ENCODE peak calls at places on chromosomes 3 and 15, in five cellular contexts. G is neural progenitor cell, L is AG04450, U is stomach, E is astrocyte. T is an unnamed sample.

GRCh38 chr3:151446002-151446340 is 14.9 kb downstream of the IGSF10 start:
- DNase-seq in G (no peak), L (no peak), U (no peak), E (no peak), T (no peak)

GRCh38 chr3:174002543-174002942 is 605.0 kb downstream of the NLGN1 start:
- DNase-seq in G (no peak), L (no peak), U (no peak), E (no peak), T (peak; percentile 7)

GRCh38 chr3:11719406-11720219 is 75.9 kb upstream of the VGLL4 start:
- DNase-seq in G (peak; percentile 93), L (no peak), U (peak; percentile 95), E (peak; percentile 25), T (peak; percentile 97)

GRCh38 chr15:79064496-79064895 is 26.1 kb downstream of the RASGRF1 start:
- DNase-seq in G (no peak), L (no peak), U (no peak), E (no peak), T (no peak)

GRCh38 chr3:71709908-71710511 is 15.2 kb downstream of the EIF4E3 start:
- DNase-seq in G (no peak), L (no peak), U (no peak), E (no peak), T (no peak)

GRCh38 chr15:82646250-82647044 is 716 bp downstream of the CPEB1 start:
- DNase-seq in G (peak; percentile 49), L (no peak), U (no peak), E (no peak), T (no peak)

GRCh38 chr3:21649519-21649918 is 101.5 kb downstream of the ZNF385D start:
- DNase-seq in G (no peak), L (no peak), U (no peak), E (no peak), T (no peak)

GRCh38 chr3:123871946-123872345 is 12.2 kb downstream of the MYLK start:
- DNase-seq in G (peak; percentile 44), L (no peak), U (no peak), E (peak; percentile 80), T (peak; percentile 58)

GRCh38 chr3:29771602-29772001 is 490.7 kb downstream of the RBMS3 start:
- DNase-seq in G (no peak), L (no peak), U (no peak), E (no peak), T (no peak)

GRCh38 chr3:195855471-195856409 is 44.0 kb upstream of the MUC4 start:
- DNase-seq in G (no peak), L (no peak), U (no peak), E (no peak), T (peak; percentile 59)

GRCh38 chr15:41535529-41535928 is 8.5 kb downstream of the RPAP1 start:
- DNase-seq in G (no peak), L (no peak), U (no peak), E (no peak), T (no peak)

GRCh38 chr3:106610362-106610997 is 741.7 kb upstream of the CBLB start:
- DNase-seq in G (no peak), L (no peak), U (no peak), E (peak; percentile 47), T (peak; percentile 28)

GRCh38 chr15:99021669-99022068 is 14.1 kb upstream of the PGPEP1L start:
- DNase-seq in G (no peak), L (no peak), U (no peak), E (peak; percentile 20), T (no peak)

GRCh38 chr3:178084938-178085816 is 451.1 kb upstream of the KCNMB2 start:
- DNase-seq in G (peak; percentile 84), L (peak; percentile 48), U (peak; percentile 50), E (peak; percentile 73), T (no peak)

GRCh38 chr15:56936929-56937328 is 18.5 kb downstream of the TCF12 start:
- DNase-seq in G (no peak), L (no peak), U (no peak), E (no peak), T (no peak)

GRCh38 chr3:122940628-122941086 is 86.9 kb downstream of the SEMA5B start:
- DNase-seq in G (no peak), L (no peak), U (no peak), E (no peak), T (no peak)

GRCh38 chr3:71384393-71384792 is 199.1 kb downstream of the FOXP1 start:
- DNase-seq in G (no peak), L (no peak), U (no peak), E (peak; percentile 59), T (no peak)

GRCh38 chr3:100982710-100983109 is 10.5 kb downstream of the ABI3BP start:
- DNase-seq in G (no peak), L (no peak), U (no peak), E (peak; percentile 49), T (no peak)

DNA sequence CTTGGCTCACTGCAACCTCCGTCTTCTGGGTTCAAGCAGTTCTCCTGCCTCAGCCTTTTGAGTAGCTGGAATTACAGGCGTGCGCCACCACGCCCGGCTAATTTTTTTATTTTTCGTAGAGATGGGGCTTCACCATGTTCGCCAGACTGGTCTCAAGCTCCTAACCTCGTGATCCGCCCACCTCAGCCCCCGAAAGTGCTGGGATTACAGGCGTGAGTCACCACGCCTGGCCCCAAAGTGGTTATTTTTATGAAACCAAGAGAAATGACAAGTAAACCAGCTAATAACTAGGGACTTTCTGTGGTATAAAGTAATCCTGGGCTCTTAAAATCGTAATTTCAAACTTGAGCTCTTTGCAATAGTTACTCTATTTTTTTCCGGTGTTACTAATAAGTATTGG is 4.0 kb downstream of the ZSCAN2 start:
- DNase-seq in G (no peak), L (no peak), U (no peak), E (peak; percentile 30), T (no peak)
- H3K4me3 ChIP-seq in G (no peak overlapping the region), L (no peak overlapping the region), U (no peak overlapping the region), E (no peak overlapping the region), T (no peak overlapping the region)

DNA sequence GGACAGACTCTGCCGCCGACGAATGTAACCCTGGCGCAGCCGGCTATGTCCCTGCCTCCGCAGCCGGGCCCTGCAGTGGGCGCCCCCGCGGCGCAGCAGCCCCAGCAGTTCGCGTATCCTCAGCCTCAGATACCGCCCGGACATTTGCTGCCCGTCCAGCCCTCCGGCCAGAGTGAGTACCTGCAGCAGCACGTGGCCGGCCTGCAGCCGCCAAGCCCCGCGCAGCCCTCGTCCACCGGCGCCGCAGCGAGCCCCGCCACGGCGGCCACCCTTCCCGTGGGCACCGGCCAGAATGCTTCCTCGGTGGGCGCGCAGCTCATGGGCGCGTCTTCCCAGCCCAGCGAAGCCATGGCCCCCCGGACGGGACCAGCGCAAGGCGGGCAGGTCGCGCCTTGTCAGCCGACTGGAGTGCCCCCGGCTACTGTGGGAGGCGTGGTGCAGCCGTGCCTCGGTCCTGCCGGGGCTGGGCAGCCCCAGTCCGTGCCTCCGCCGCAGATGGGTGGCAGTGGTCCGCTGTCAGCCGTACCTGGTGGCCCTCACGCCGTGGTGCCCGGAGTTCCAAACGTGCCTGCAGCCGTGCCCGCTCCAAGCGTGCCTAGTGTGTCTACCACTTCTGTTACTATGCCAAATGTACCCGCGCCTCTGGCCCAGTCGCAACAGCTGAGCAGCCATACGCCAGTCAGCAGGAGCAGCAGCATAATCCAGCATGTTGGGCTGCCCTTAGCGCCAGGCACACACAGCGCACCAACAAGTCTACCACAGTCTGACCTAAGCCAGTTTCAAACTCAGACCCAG is 2.4 kb downstream of the TSC22D2 start:
- DNase-seq in G (peak; percentile 43), L (no peak), U (peak; percentile 46), E (peak; percentile 20), T (peak; percentile 45)
- TF ChIP-seq CTCF in G (no peak), L (no peak), U (no peak), E (no peak), T (no peak)

DNA sequence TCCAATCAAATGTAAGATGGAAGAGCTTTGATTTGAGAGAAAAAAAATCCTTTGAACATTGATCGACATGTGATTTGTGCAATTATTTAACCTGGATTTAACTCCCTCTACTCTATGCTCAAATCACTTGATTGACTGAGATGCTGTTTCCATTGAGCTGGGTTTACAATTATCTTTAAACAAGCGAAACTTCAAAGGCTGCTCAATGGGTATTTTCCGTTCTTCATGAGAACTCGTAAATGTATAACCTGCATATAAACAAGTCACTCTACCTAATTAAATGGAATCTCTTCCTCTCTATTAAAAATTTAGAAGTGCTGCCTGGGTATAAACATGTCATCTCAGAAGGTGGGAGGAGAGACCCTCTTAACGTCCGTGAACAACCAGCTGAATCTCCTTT is 71.9 kb downstream of the ANXA2 start:
- DNase-seq in G (no peak), L (no peak), U (no peak), E (no peak), T (no peak)
- H3K4me3 ChIP-seq in G (no peak overlapping the region), L (no peak overlapping the region), U (no peak overlapping the region), E (no peak overlapping the region), T (no peak overlapping the region)

GRCh38 chr15:89888214-89888804 is 5.5 kb downstream of the AP3S2 start:
- DNase-seq in G (peak; percentile 37), L (peak; percentile 74), U (no peak), E (peak; percentile 57), T (peak; percentile 46)
- TF ChIP-seq CTCF in G (peak; percentile 55), L (peak; percentile 66), U (no peak), E (peak; percentile 62), T (peak; percentile 53)